ENCODE peak calls at places on chromosomes 12 and 14, in four cellular contexts. R is astrocyte of the cerebellum, V is aorta, S is substantia nigra. G is an unnamed sample.

GRCh38 chr12:95942106-95942531 is 295 bp downstream of the CCDC38 start:
- DNase-seq in S (no peak), R (no peak), V (no peak), G (no peak)

GRCh38 chr12:68932123-68932700 is 759 bp downstream of the CPM start:
- DNase-seq in S (no peak), R (no peak), V (no peak), G (no peak)

GRCh38 chr12:93022603-93023340 is 93.7 kb upstream of the EEA1 start:
- DNase-seq in S (no peak), R (peak; percentile 29), V (no peak), G (no peak)

GRCh38 chr12:109885616-109886015 is 5.3 kb upstream of the GLTP start:
- DNase-seq in R (no peak), S (no peak), V (no peak), G (no peak)

GRCh38 chr12:93773122-93773871 is 96.1 kb downstream of the CRADD start:
- DNase-seq in S (no peak), V (no peak), R (no peak), G (no peak)

GRCh38 chr14:61451891-61452400 is 130.6 kb downstream of the PRKCH start:
- DNase-seq in S (no peak), R (no peak), V (no peak), G (no peak)

GRCh38 chr12:113030875-113031525 is 25.5 kb upstream of the DTX1 start:
- DNase-seq in V (no peak), R (peak; percentile 53), S (peak; percentile 4), G (no peak)

GRCh38 chr12:65634626-65635331 is 189.5 kb upstream of the HMGA2 start:
- DNase-seq in V (no peak), R (no peak), S (no peak), G (no peak)

GRCh38 chr12:17030338-17030737 is 424.4 kb upstream of the LMO3 start:
- DNase-seq in R (no peak), V (no peak), S (no peak), G (no peak)

G was measured in chondrocyte.